ENCODE peak calls at places on chromosomes 11 and 22, in four cellular contexts. One of them, this sample, is unnamed.

GRCh38 chr22:36467946-36468345 is 13.5 kb downstream of the TXN2 start:
- DNase-seq in fibroblast of lung: peak
- DNase-seq in lower lobe of right lung: no peak
- DNase-seq in transverse colon: no peak
- DNase-seq in this sample: no peak

GRCh38 chr11:8813658-8814057 is 97.3 kb upstream of the AKIP1 start:
- DNase-seq in fibroblast of lung: peak
- DNase-seq in lower lobe of right lung: peak
- DNase-seq in transverse colon: peak
- DNase-seq in this sample: no peak

GRCh38 chr11:105960252-105961245 is 61.5 kb downstream of the MSANTD4 start:
- DNase-seq in fibroblast of lung: no peak
- DNase-seq in lower lobe of right lung: no peak
- DNase-seq in transverse colon: no peak
- DNase-seq in this sample: no peak

GRCh38 chr22:20146777-20147176 is 4.1 kb downstream of the CCDC188 start:
- DNase-seq in fibroblast of lung: no peak
- DNase-seq in lower lobe of right lung: no peak
- DNase-seq in transverse colon: no peak
- DNase-seq in this sample: no peak

GRCh38 chr11:36402568-36403181 is 106.6 kb downstream of the PRR5L start:
- DNase-seq in fibroblast of lung: no peak
- DNase-seq in lower lobe of right lung: no peak
- DNase-seq in transverse colon: no peak
- DNase-seq in this sample: no peak

GRCh38 chr22:50739279-50739691 is 1.3 kb downstream of the ACR start:
- DNase-seq in fibroblast of lung: no peak
- DNase-seq in lower lobe of right lung: peak
- DNase-seq in transverse colon: no peak
- DNase-seq in this sample: peak

GRCh38 chr11:88709567-88709966 is 356.2 kb downstream of the GRM5 start:
- DNase-seq in fibroblast of lung: no peak
- DNase-seq in lower lobe of right lung: no peak
- DNase-seq in transverse colon: no peak
- DNase-seq in this sample: no peak

GRCh38 chr11:28133146-28133545 is 25.0 kb downstream of the METTL15 start:
- DNase-seq in fibroblast of lung: peak
- DNase-seq in lower lobe of right lung: no peak
- DNase-seq in transverse colon: no peak
- DNase-seq in this sample: no peak

GRCh38 chr22:39675907-39676306 is 105.4 kb downstream of the CACNA1I start:
- DNase-seq in fibroblast of lung: no peak
- DNase-seq in lower lobe of right lung: no peak
- DNase-seq in transverse colon: no peak
- DNase-seq in this sample: no peak

GRCh38 chr11:5123802-5124521 is 14.2 kb downstream of the OR52A5 start:
- DNase-seq in fibroblast of lung: peak
- DNase-seq in lower lobe of right lung: no peak
- DNase-seq in transverse colon: peak
- DNase-seq in this sample: peak

GRCh38 chr11:78643676-78644056 is 69.0 kb upstream of the NARS2 start:
- DNase-seq in fibroblast of lung: no peak
- DNase-seq in lower lobe of right lung: no peak
- DNase-seq in transverse colon: no peak
- DNase-seq in this sample: no peak

GRCh38 chr11:58513747-58514367 is 6.0 kb upstream of the OR5B21 start:
- DNase-seq in fibroblast of lung: peak
- DNase-seq in lower lobe of right lung: no peak
- DNase-seq in transverse colon: peak
- DNase-seq in this sample: no peak

GRCh38 chr22:39206491-39206890 is 38.3 kb downstream of the PDGFB start:
- DNase-seq in fibroblast of lung: no peak
- DNase-seq in lower lobe of right lung: peak
- DNase-seq in transverse colon: no peak
- DNase-seq in this sample: no peak

GRCh38 chr11:68987211-68987610 is 6.4 kb upstream of the MRGPRD start:
- DNase-seq in fibroblast of lung: no peak
- DNase-seq in lower lobe of right lung: no peak
- DNase-seq in transverse colon: no peak
- DNase-seq in this sample: no peak

GRCh38 chr11:64713031-64713780 is 9.8 kb downstream of the NRXN2 start:
- DNase-seq in fibroblast of lung: peak
- DNase-seq in lower lobe of right lung: peak
- DNase-seq in transverse colon: peak
- DNase-seq in this sample: no peak

GRCh38 chr22:17083255-17083654 is 1.5 kb upstream of the IL17RA start:
- DNase-seq in fibroblast of lung: no peak
- DNase-seq in lower lobe of right lung: no peak
- DNase-seq in transverse colon: no peak
- DNase-seq in this sample: no peak

GRCh38 chr11:86990520-86990919 is 35.3 kb upstream of the FZD4 start:
- DNase-seq in fibroblast of lung: peak
- DNase-seq in lower lobe of right lung: no peak
- DNase-seq in transverse colon: no peak
- DNase-seq in this sample: no peak

GRCh38 chr11:122872046-122872445 is 10.5 kb upstream of the JHY start:
- DNase-seq in fibroblast of lung: no peak
- DNase-seq in lower lobe of right lung: no peak
- DNase-seq in transverse colon: no peak
- DNase-seq in this sample: no peak

GRCh38 chr11:102530558-102530957 is at the start of gene MMP7:
- DNase-seq in fibroblast of lung: peak
- DNase-seq in lower lobe of right lung: no peak
- DNase-seq in transverse colon: no peak
- DNase-seq in this sample: no peak

GRCh38 chr22:33838644-33839043 is 81.6 kb downstream of the LARGE1 start:
- DNase-seq in fibroblast of lung: no peak
- DNase-seq in lower lobe of right lung: no peak
- DNase-seq in transverse colon: no peak
- DNase-seq in this sample: no peak

GRCh38 chr11:28463826-28464225 is 355.6 kb downstream of the METTL15 start:
- DNase-seq in fibroblast of lung: peak
- DNase-seq in lower lobe of right lung: no peak
- DNase-seq in transverse colon: no peak
- DNase-seq in this sample: no peak

GRCh38 chr11:128502736-128503135 is 84.6 kb downstream of the ETS1 start:
- DNase-seq in fibroblast of lung: peak
- DNase-seq in lower lobe of right lung: no peak
- DNase-seq in transverse colon: no peak
- DNase-seq in this sample: no peak

GRCh38 chr22:25637032-25637431 is 72.6 kb downstream of the GRK3 start:
- DNase-seq in fibroblast of lung: peak
- DNase-seq in lower lobe of right lung: no peak
- DNase-seq in transverse colon: no peak
- DNase-seq in this sample: no peak

GRCh38 chr11:44765026-44765595 is 38.3 kb downstream of the TSPAN18 start:
- DNase-seq in fibroblast of lung: no peak
- DNase-seq in lower lobe of right lung: no peak
- DNase-seq in transverse colon: no peak
- DNase-seq in this sample: no peak
- H3K4me3 ChIP-seq in fibroblast of lung: no peak
- H3K4me3 ChIP-seq in lower lobe of right lung: no peak
- H3K4me3 ChIP-seq in transverse colon: no peak
- H3K4me3 ChIP-seq in this sample: no peak

GRCh38 chr22:21758056-21758455 is 22.5 kb upstream of the YPEL1 start:
- DNase-seq in fibroblast of lung: no peak
- DNase-seq in lower lobe of right lung: no peak
- DNase-seq in transverse colon: no peak
- DNase-seq in this sample: no peak
- H3K4me3 ChIP-seq in fibroblast of lung: no peak
- H3K4me3 ChIP-seq in lower lobe of right lung: no peak
- H3K4me3 ChIP-seq in transverse colon: no peak
- H3K4me3 ChIP-seq in this sample: no peak

DNA sequence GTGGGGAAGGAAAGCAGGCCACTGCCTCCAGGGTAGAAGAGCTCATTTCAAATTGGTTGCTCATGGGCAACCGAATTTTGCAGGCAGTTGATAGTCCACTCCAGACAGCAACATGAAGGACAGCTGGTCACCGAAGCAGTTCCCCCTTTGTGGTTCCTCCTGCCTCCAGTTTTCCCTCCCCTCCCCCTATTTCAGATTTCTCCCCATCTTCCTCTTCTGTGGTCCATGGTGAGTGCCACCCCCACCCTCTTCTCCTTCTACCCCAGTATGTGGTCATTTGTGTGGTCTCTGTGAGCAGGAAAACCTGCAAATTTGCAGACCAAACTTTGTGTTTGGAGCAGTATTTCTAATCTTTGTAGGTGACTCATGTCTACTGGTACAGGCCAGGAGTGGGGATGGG is 38.2 kb upstream of the PAK1 start:
- DNase-seq in fibroblast of lung: no peak
- DNase-seq in lower lobe of right lung: no peak
- DNase-seq in transverse colon: no peak
- DNase-seq in this sample: no peak
- H3K4me3 ChIP-seq in fibroblast of lung: no peak
- H3K4me3 ChIP-seq in lower lobe of right lung: no peak
- H3K4me3 ChIP-seq in transverse colon: no peak
- H3K4me3 ChIP-seq in this sample: no peak

GRCh38 chr11:96157517-96157873 is 185.5 kb downstream of the MAML2 start:
- DNase-seq in fibroblast of lung: no peak
- DNase-seq in lower lobe of right lung: no peak
- DNase-seq in transverse colon: no peak
- DNase-seq in this sample: no peak

GRCh38 chr11:96154802-96155520 is 188.0 kb downstream of the MAML2 start:
- DNase-seq in fibroblast of lung: peak
- DNase-seq in lower lobe of right lung: no peak
- DNase-seq in transverse colon: no peak
- DNase-seq in this sample: no peak

GRCh38 chr11:96156379-96156722 is 186.6 kb downstream of the MAML2 start:
- DNase-seq in fibroblast of lung: peak
- DNase-seq in lower lobe of right lung: no peak
- DNase-seq in transverse colon: no peak
- DNase-seq in this sample: no peak

GRCh38 chr11:96158126-96158525 is 184.9 kb downstream of the MAML2 start:
- DNase-seq in fibroblast of lung: no peak
- DNase-seq in lower lobe of right lung: no peak
- DNase-seq in transverse colon: no peak
- DNase-seq in this sample: no peak

GRCh38 chr11:96155627-96156378 is 187.2 kb downstream of the MAML2 start:
- DNase-seq in fibroblast of lung: peak
- DNase-seq in lower lobe of right lung: peak
- DNase-seq in transverse colon: peak
- DNase-seq in this sample: peak
- H3K4me3 ChIP-seq in fibroblast of lung: peak
- H3K4me3 ChIP-seq in lower lobe of right lung: no peak
- H3K4me3 ChIP-seq in transverse colon: no peak
- H3K4me3 ChIP-seq in this sample: no peak

GRCh38 chr11:94974178-94974577 is 669 bp downstream of the KDM4D start:
- DNase-seq in fibroblast of lung: no peak
- DNase-seq in lower lobe of right lung: no peak
- DNase-seq in transverse colon: no peak
- DNase-seq in this sample: no peak
- H3K4me3 ChIP-seq in fibroblast of lung: peak
- H3K4me3 ChIP-seq in lower lobe of right lung: peak
- H3K4me3 ChIP-seq in transverse colon: peak
- H3K4me3 ChIP-seq in this sample: peak

GRCh38 chr22:41124086-41124485 is 31.7 kb downstream of the EP300 start:
- DNase-seq in fibroblast of lung: no peak
- DNase-seq in lower lobe of right lung: no peak
- DNase-seq in transverse colon: no peak
- DNase-seq in this sample: no peak

GRCh38 chr22:41127447-41127846 is 35.1 kb downstream of the EP300 start:
- DNase-seq in fibroblast of lung: no peak
- DNase-seq in lower lobe of right lung: peak
- DNase-seq in transverse colon: no peak
- DNase-seq in this sample: no peak

GRCh38 chr22:41117127-41117965 is 25.0 kb downstream of the EP300 start:
- DNase-seq in fibroblast of lung: no peak
- DNase-seq in lower lobe of right lung: no peak
- DNase-seq in transverse colon: no peak
- DNase-seq in this sample: no peak

GRCh38 chr22:41128606-41129005 is 36.2 kb downstream of the EP300 start:
- DNase-seq in fibroblast of lung: no peak
- DNase-seq in lower lobe of right lung: no peak
- DNase-seq in transverse colon: no peak
- DNase-seq in this sample: no peak

GRCh38 chr22:41123151-41123550 is 30.8 kb downstream of the EP300 start:
- DNase-seq in fibroblast of lung: no peak
- DNase-seq in lower lobe of right lung: no peak
- DNase-seq in transverse colon: no peak
- DNase-seq in this sample: no peak
- H3K4me3 ChIP-seq in fibroblast of lung: no peak
- H3K4me3 ChIP-seq in lower lobe of right lung: no peak
- H3K4me3 ChIP-seq in transverse colon: no peak
- H3K4me3 ChIP-seq in this sample: no peak

DNA sequence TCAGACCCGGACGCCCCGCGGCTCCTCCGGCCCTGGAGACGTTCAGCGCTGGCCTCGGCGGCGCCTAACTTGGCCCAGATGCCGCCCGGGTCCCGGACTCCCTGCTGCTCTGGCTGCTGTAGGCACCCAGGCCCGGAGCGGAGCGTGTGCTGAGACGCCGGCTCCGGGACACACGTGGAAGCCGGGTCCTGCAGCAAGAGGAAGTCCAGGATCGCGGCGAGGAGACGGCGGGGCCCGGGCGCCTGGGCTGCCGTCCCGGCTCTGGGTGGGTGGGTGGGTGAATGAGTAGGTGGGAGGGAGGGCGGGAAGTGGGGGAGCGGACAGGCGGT is 223 bp downstream of the WT1 start:
- DNase-seq in fibroblast of lung: no peak
- DNase-seq in lower lobe of right lung: no peak
- DNase-seq in transverse colon: no peak
- DNase-seq in this sample: no peak
- H3K4me3 ChIP-seq in fibroblast of lung: no peak
- H3K4me3 ChIP-seq in lower lobe of right lung: peak
- H3K4me3 ChIP-seq in transverse colon: no peak
- H3K4me3 ChIP-seq in this sample: peak

This sample was measured in Peyer's patch.